ENCODE peak calls at places on chromosome 4, in eight cellular contexts. Y is prostate gland, A is transverse colon, L is left ventricle myocardium inferior, T is sigmoid colon, U is foreskin keratinocyte, B is upper lobe of right lung, F is hepatocyte. V is an unnamed sample. For H3K4me1, the result is how much of the 10 kb centered on the place peaks cover.

GRCh38 chr4:4480205-4480604 is 61.6 kb downstream of the STX18 start:
- DNase-seq in Y (no peak), A (no peak), L (no peak), T (no peak), U (peak), B (no peak), F (no peak), V (no peak)

GRCh38 chr4:8540072-8540471 is 40.1 kb upstream of the GPR78 start:
- DNase-seq in Y (no peak), A (no peak), L (no peak), T (peak), U (no peak), B (peak), F (no peak), V (no peak)

GRCh38 chr4:7798215-7798995 is 141.3 kb downstream of the AFAP1 start:
- DNase-seq in Y (no peak), A (no peak), L (no peak), T (no peak), U (no peak), B (no peak), F (no peak), V (no peak)

GRCh38 chr4:101944649-101945048 is 154.1 kb downstream of the BANK1 start:
- DNase-seq in Y (no peak), A (no peak), L (no peak), T (no peak), U (peak), B (no peak), F (no peak), V (no peak)

GRCh38 chr4:173167793-173168395 is 717 bp upstream of the GALNT7 start:
- DNase-seq in Y (peak), A (peak), L (no peak), T (peak), U (peak), B (peak), F (peak), V (peak)

GRCh38 chr4:101264550-101264949 is 82.8 kb downstream of the PPP3CA start:
- DNase-seq in Y (no peak), A (no peak), L (no peak), T (no peak), U (no peak), B (no peak), F (no peak), V (no peak)

GRCh38 chr4:179196511-179196910 is 1754.3 kb upstream of the AGA start:
- DNase-seq in Y (no peak), A (no peak), L (no peak), T (no peak), U (no peak), B (no peak), F (no peak), V (no peak)

GRCh38 chr4:87152310-87153061 is 67.9 kb downstream of the KLHL8 start:
- DNase-seq in Y (no peak), A (no peak), L (no peak), T (no peak), U (no peak), B (no peak), F (no peak), V (no peak)

GRCh38 chr4:133152801-133153526 is 3.9 kb downstream of the PCDH10 start:
- DNase-seq in Y (no peak), A (no peak), L (no peak), T (no peak), U (peak), B (no peak), F (peak), V (no peak)

GRCh38 chr4:185700048-185700447 is 111.9 kb downstream of the SORBS2 start:
- DNase-seq in Y (no peak), A (no peak), L (no peak), T (no peak), U (peak), B (no peak), F (no peak), V (no peak)

GRCh38 chr4:124092101-124093057 is 620.2 kb downstream of the ANKRD50 start:
- DNase-seq in Y (no peak), A (no peak), L (peak), T (no peak), U (no peak), B (no peak), F (no peak), V (no peak)

GRCh38 chr4:152454398-152455011 is 81.4 kb downstream of the FBXW7 start:
- DNase-seq in Y (no peak), A (no peak), L (no peak), T (no peak), U (no peak), B (no peak), F (peak), V (no peak)

GRCh38 chr4:151771664-151772063 is 10.9 kb upstream of the GATB start:
- DNase-seq in Y (no peak), A (no peak), L (no peak), T (no peak), U (no peak), B (no peak), F (no peak), V (no peak)

GRCh38 chr4:153206534-153206933 is 2.3 kb downstream of the TRIM2 start:
- DNase-seq in Y (no peak), A (no peak), L (no peak), T (no peak), U (no peak), B (no peak), F (no peak), V (no peak)

GRCh38 chr4:5753766-5754528 is 42.9 kb downstream of the EVC start:
- DNase-seq in Y (no peak), A (no peak), L (no peak), T (no peak), U (peak), B (peak), F (peak), V (peak)

GRCh38 chr4:38132843-38133662 is 172.9 kb downstream of the PTTG2 start:
- DNase-seq in Y (no peak), A (peak), L (no peak), T (no peak), U (no peak), B (no peak), F (peak), V (peak)

GRCh38 chr4:151822331-151822730 is 61.5 kb upstream of the GATB start:
- DNase-seq in Y (no peak), A (no peak), L (no peak), T (no peak), U (no peak), B (no peak), F (no peak), V (no peak)

GRCh38 chr4:149344436-149344835 is 471.2 kb downstream of the IQCM start:
- DNase-seq in Y (no peak), A (no peak), L (no peak), T (no peak), U (peak), B (no peak), F (no peak), V (no peak)

GRCh38 chr4:26321326-26322276 is 787 bp downstream of the RBPJ start:
- DNase-seq in Y (peak), A (peak), L (peak), T (peak), U (no peak), B (peak), F (peak), V (peak)

GRCh38 chr4:73836373-73837269 is at the start of gene CXCL6:
- DNase-seq in Y (peak), A (peak), L (peak), T (peak), U (no peak), B (peak), F (peak), V (peak)

GRCh38 chr4:126851391-126851790 is 781.4 kb upstream of the INTU start:
- DNase-seq in Y (no peak), A (no peak), L (no peak), T (no peak), U (no peak), B (no peak), F (no peak), V (no peak)

GRCh38 chr4:121614136-121614535 is 82.6 kb downstream of the ANXA5 start:
- DNase-seq in Y (no peak), A (no peak), L (no peak), T (no peak), U (no peak), B (no peak), F (no peak), V (no peak)

GRCh38 chr4:32790803-32791202 is 2070.6 kb downstream of the PCDH7 start:
- DNase-seq in Y (no peak), A (no peak), L (no peak), T (no peak), U (no peak), B (no peak), F (no peak), V (no peak)

GRCh38 chr4:140439644-140440043 is 12.2 kb upstream of the CLGN start:
- DNase-seq in Y (no peak), A (no peak), L (no peak), T (no peak), U (no peak), B (no peak), F (no peak), V (no peak)

GRCh38 chr4:83548151-83548905 is 12.4 kb downstream of the GPAT3 start:
- DNase-seq in Y (peak), A (peak), L (peak), T (peak), U (peak), B (peak), F (peak), V (peak)

GRCh38 chr4:20194079-20195013 is 57.4 kb upstream of the SLIT2 start:
- DNase-seq in Y (no peak), A (no peak), L (no peak), T (no peak), U (peak), B (no peak), F (no peak), V (no peak)

GRCh38 chr4:103075435-103075893 is 1.1 kb downstream of the SLC9B2 start:
- DNase-seq in Y (no peak), A (no peak), L (no peak), T (no peak), U (peak), B (no peak), F (peak), V (no peak)

GRCh38 chr4:7255488-7255881 is 63.1 kb downstream of the SORCS2 start:
- DNase-seq in Y (no peak), A (no peak), L (no peak), T (no peak), U (no peak), B (no peak), F (no peak), V (no peak)

GRCh38 chr4:97139796-97140195 is 1003.5 kb downstream of the STPG2 start:
- DNase-seq in Y (no peak), A (no peak), L (no peak), T (no peak), U (peak), B (no peak), F (no peak), V (no peak)

GRCh38 chr4:139316733-139317132 is 14.5 kb upstream of the NDUFC1 start:
- DNase-seq in Y (no peak), A (no peak), L (no peak), T (no peak), U (no peak), B (no peak), F (no peak), V (no peak)

GRCh38 chr4:124952601-124953000 is 240.1 kb upstream of the ANKRD50 start:
- DNase-seq in Y (no peak), A (no peak), L (no peak), T (no peak), U (no peak), B (no peak), F (no peak), V (no peak)

GRCh38 chr4:167021545-167022155 is 212.6 kb downstream of the SPOCK3 start:
- DNase-seq in Y (peak), A (peak), L (peak), T (peak), U (peak), B (peak), F (peak), V (peak)

GRCh38 chr4:7034262-7035081 is 8.7 kb upstream of the TADA2B start:
- DNase-seq in Y (peak), A (no peak), L (no peak), T (no peak), U (peak), B (peak), F (peak), V (no peak)

DNA sequence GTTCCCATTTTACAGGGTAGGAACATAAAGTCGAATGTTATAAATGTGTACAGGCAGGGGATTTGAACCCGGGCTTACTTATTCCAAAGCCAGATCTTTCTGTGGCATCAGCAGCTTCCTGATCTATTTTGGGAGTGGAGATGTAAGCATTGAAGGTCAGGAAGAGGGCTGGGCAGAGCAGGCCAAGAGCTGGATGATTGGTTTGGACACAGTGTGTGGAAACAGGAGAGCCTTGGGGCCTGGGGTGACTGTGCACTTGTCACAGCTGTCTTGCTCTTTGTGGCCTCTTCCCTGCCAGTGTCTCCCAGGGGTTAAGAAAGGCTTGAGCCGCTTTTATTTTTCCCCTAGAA is 127.9 kb upstream of the ENPP6 start:
- DNase-seq in Y (no peak), A (no peak), L (peak), T (peak), U (no peak), B (no peak), F (no peak), V (peak)
- H3K4me1 ChIP-seq in Y (under half), A (under half), L (half or more), T (under half), U (under half), B (half or more), F (under half), V (under half)

GRCh38 chr4:93409035-93409434 is 419.5 kb upstream of the ATOH1 start:
- DNase-seq in Y (no peak), A (no peak), L (no peak), T (no peak), U (no peak), B (no peak), F (no peak), V (no peak)
- TF ChIP-seq CTCF in Y (no peak), A (no peak), L (no peak), T (no peak), U (no peak), B (no peak), F (no peak), V (no peak)

GRCh38 chr4:1208266-1208961 is 36.0 kb upstream of the SPON2 start:
- DNase-seq in Y (no peak), A (peak), L (peak), T (peak), U (no peak), B (peak), F (no peak), V (no peak)

GRCh38 chr4:1206299-1207156 is 34.1 kb upstream of the SPON2 start:
- DNase-seq in Y (no peak), A (peak), L (no peak), T (peak), U (no peak), B (no peak), F (no peak), V (peak)

GRCh38 chr4:1207157-1207470 is 34.7 kb upstream of the SPON2 start:
- DNase-seq in Y (no peak), A (no peak), L (peak), T (peak), U (no peak), B (peak), F (no peak), V (no peak)

GRCh38 chr4:1208970-1209704 is 36.8 kb upstream of the SPON2 start:
- DNase-seq in Y (peak), A (peak), L (peak), T (peak), U (no peak), B (peak), F (no peak), V (no peak)

DNA sequence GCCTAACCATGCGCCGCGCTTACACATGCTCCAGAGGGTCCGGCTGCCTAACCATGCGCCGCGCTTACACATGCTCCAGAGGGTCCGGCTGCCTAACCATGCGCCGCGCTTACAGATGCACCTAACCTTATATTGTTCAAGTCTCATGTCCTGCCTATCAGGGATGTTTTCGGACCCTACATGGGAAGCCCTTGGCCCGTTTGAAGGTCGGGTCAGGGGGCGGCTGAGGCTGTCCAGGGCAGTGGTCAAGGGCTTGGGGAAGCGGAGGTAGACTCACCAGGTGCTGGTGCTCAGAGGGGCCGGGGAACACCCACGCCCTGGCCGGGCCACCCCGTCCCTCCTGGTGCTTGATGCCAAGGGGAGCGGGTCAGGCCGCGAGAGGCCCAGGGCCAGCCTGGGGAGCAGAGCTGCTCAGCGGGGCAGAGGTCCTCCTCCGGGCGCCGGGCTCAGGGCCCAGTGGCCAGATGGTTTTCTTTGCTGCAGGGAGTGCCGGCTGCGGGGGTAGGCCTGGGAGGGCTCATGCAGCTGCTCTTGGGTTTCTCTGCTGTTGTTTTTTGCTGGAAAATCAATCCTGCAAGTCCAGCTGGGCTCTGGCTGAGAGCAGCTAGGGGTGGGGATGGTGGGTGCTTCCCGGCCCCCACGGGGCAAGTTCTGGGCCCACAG is 35.4 kb upstream of the SPON2 start:
- DNase-seq in Y (no peak), A (peak), L (peak), T (peak), U (no peak), B (peak), F (no peak), V (peak)
- H3K4me1 ChIP-seq in Y (under half), A (under half), L (half or more), T (under half), U (under half), B (under half), F (half or more), V (under half)

DNA sequence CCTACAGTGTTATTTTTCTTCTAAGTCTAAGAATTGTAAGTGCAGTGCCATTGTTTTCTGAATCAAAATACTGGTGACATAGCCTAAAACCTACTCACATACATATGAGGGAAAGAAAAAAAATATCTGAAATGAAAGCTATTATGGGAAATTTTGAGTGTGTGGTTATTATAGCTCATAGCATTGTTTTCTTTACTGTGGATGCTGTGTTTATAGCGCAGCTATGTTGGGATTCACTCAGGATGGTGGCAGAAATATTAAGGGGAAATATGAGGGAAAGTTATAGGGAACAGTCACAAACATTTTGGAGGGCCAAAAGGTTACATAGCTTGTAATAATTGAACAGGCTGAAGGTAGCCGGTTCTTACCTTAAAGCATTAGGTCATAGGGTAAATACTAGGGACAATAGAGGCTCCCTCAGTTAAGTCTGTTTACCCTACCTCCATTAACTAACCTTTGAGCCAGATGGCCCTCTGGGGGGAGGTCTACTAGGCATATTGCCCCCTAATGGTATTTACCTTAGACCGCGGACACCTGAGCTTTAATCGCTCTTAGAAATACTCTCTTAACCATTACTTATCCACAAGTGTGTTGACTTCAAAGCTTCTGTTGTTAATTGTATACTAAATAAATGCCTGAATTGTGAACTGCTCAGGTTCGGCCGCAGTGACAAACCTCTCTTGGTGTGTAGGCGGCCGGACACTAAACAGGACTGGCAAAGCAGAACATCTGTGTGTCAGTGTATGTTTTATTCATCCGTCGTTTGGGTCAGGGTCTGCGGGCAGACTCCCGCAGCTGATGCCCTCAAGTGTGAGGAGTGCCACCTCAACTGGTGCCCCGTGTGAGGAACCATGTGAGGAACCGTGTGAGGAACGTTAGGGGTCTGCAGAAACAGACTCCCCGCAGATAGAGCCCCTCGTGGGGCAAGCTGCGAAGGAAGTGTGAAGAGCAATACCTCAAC is 21.3 kb upstream of the SULT1B1 start:
- DNase-seq in Y (no peak), A (no peak), L (no peak), T (no peak), U (no peak), B (no peak), F (peak), V (no peak)
- TF ChIP-seq CTCF in Y (no peak), A (no peak), L (no peak), T (no peak), U (no peak), B (no peak), F (no peak), V (no peak)

GRCh38 chr4:76692761-76693160 is 205.2 kb downstream of the SOWAHB start:
- DNase-seq in Y (no peak), A (no peak), L (no peak), T (no peak), U (no peak), B (no peak), F (no peak), V (no peak)
- H3K4me1 ChIP-seq in Y (under half), A (under half), L (under half), T (under half), U (under half), B (under half), F (under half), V (under half)